ENCODE peak calls at places on chromosomes 16 and 17, in four cellular contexts. Y, Q, F and E are unnamed samples.
A peak's percentile ranks its signal among the peaks of the same experiment; 100 is the strongest.

GRCh38 chr16:73028263-73028662 is 19.7 kb downstream of the ZFHX3 start:
- DNase-seq in Y (no peak), Q (no peak), F (no peak), E (no peak)

GRCh38 chr17:6936370-6937028 is 59.4 kb upstream of the ALOX12 start:
- DNase-seq in Y (no peak), Q (peak; percentile 21), F (no peak), E (no peak)

GRCh38 chr17:67113481-67113880 is 69.1 kb downstream of the CACNG1 start:
- DNase-seq in Y (no peak), Q (no peak), F (no peak), E (no peak)

GRCh38 chr17:79979201-79979840 is 56.4 kb downstream of the TBC1D16 start:
- DNase-seq in Y (no peak), Q (no peak), F (no peak), E (no peak)

GRCh38 chr17:44546711-44547606 is 10.3 kb upstream of the FZD2 start:
- DNase-seq in Y (no peak), Q (peak; percentile 57), F (no peak), E (no peak)

GRCh38 chr16:22805326-22805725 is 8.6 kb upstream of the HS3ST2 start:
- DNase-seq in Y (no peak), Q (no peak), F (no peak), E (no peak)

GRCh38 chr17:15469260-15469659 is 1.8 kb upstream of the CDRT4 start:
- DNase-seq in Y (no peak), Q (peak; percentile 60), F (no peak), E (no peak)

GRCh38 chr16:86657972-86658371 is 79.6 kb downstream of the FOXL1 start:
- DNase-seq in Y (no peak), Q (no peak), F (no peak), E (no peak)

GRCh38 chr16:84726670-84727467 is 27.1 kb downstream of the USP10 start:
- DNase-seq in Y (no peak), Q (no peak), F (no peak), E (no peak)

GRCh38 chr17:82794781-82795505 is 43.1 kb downstream of the TBCD start:
- DNase-seq in Y (no peak), Q (peak; percentile 11), F (no peak), E (no peak)

GRCh38 chr16:9364721-9365693 is 273.6 kb downstream of the HAPSTR1 start:
- DNase-seq in Y (peak; percentile 64), Q (no peak), F (peak; percentile 54), E (no peak)

GRCh38 chr17:74337834-74338500 is 11.9 kb downstream of the KIF19 start:
- DNase-seq in Y (no peak), Q (no peak), F (no peak), E (no peak)

DNA sequence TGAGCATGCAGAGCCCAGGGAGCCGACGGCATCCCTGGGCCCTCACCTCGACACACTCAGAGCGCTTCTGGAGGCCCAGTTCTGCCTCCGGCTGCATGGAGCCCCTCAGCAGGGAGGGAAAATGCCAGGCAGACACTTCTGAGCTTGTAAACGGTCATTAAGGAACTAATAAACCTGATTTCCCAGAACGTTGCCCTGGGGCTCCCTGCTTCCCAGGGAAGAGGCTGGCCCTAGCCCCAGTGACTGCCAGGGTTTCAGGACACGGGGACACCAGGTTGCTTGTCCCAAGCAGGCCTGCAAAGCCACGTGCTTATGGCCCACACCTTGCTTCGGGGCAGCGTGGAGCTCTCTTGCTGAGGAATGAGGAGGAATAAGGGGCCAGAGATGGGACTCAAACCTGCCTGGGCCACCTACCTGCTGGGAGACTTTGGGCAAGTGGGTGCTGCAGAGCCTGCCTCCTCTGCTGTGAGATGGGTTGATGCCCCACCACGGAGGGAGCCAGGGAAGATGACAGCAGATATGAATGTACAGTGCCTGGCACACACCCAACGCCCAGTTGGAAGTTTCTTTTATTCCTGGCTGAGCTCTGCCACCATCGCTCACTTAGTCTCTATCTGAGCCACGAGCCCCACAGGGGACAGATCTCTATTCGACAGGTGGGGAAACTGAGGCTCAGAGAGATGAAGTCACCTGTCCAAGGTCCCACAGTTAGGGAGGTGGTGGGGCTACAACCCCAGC is 5.4 kb downstream of the RHBDF2 start:
- DNase-seq in Y (no peak), Q (no peak), F (no peak), E (no peak)
- H3K27ac ChIP-seq in Y (no peak overlapping the region), Q (no peak overlapping the region), F (no peak overlapping the region), E (no peak overlapping the region)

GRCh38 chr16:49835116-49835880 is 20.6 kb downstream of the ZNF423 start:
- DNase-seq in Y (no peak), Q (peak; percentile 37), F (no peak), E (no peak)
- TF ChIP-seq CTCF in Y (no peak), Q (no peak), F (no peak), E (no peak)

GRCh38 chr16:71449020-71449419 is 7.2 kb upstream of the TLE7 start:
- DNase-seq in Y (no peak), Q (no peak), F (no peak), E (no peak)
- H3K9me3 ChIP-seq in Y (peaks cover 57% of the 10 kb centered on the region), Q (peaks cover 8% of the 10 kb centered on the region), F (peaks cover 92% of the 10 kb centered on the region), E (peaks cover 73% of the 10 kb centered on the region)

DNA sequence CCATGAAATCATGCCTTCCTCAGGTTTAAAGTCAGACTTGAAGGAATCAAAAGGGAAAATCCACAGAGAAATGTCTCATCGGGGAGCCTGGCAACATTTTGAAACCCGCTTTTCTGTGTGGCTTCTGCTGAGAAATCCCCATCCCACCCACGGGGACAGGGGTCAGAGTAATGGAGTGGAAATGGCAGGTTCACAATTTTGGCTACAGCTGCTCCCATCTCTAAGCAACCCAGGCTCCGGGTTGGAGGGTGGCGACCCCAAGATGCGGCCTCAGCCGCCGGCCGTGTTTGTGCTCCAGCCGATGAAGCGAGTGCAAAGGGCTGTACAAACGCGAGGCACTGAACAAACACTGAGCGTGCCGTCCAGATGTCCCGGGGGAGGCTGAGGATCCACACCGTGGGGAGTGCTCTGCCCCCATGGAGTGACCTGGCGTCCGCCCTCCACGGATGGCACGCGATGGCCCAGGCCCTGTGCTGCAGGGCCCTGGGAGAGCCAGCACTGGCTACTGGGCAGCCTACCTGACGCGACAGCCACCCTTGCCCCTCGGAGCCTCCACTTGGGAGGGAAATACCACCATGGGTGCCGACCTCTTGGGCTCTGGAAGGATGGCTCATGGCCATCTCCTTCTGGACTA is 22.2 kb downstream of the SLC43A2 start:
- DNase-seq in Y (no peak), Q (no peak), F (no peak), E (no peak)
- H3K27ac ChIP-seq in Y (no peak overlapping the region), Q (no peak overlapping the region), F (no peak overlapping the region), E (no peak overlapping the region)

DNA sequence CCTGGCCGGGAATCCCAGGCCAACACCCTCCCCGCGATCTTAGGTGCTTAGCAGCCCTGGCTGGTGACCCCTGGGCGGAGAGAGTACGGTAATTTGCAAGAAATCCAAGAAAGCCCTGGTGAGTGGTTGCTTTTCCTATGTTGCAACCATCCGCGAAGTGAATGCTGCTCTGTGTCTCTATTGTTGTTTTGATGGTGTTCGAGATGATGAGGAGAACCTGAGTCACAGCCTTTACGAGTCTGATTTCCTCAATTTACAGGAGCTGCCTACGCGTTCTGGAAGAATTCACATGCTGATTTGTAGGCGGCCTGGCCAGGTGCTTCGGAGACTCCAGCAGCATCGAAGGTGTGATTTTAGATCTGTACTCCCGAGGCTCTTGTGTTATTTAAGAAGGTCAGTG is 63.3 kb downstream of the TMEM235 start:
- DNase-seq in Y (no peak), Q (peak; percentile 85), F (no peak), E (no peak)
- TF ChIP-seq CTCF in Y (no peak), Q (no peak), F (no peak), E (no peak)

DNA sequence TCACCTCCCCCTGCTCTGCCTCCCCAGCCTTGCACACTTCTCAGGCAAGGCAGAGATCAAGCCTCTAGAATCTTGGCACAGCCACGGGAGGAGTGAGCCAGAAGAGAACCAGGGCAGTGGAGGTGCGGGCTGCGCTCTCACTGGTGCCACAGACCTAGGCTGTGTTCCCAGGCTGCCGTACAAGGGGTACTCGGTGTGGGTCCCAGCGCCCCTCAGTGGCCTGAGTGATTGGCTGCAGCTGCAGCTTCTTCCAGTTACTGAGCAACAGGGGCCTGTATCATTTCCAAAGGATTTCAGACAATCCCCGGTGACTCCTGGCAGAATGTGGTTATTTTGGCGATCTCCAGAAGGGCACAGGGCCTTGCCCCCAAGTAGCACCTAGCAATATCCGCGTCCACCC is 1852.1 kb downstream of the TP53TG3F start:
- DNase-seq in Y (no peak), Q (no peak), F (no peak), E (no peak)
- H3K9me3 ChIP-seq in Y (no peaks in the 10 kb centered on the region), Q (no peaks in the 10 kb centered on the region), F (no peaks in the 10 kb centered on the region), E (peaks cover 27% of the 10 kb centered on the region)